ENCODE peak calls at places on chromosome 2, in five cellular contexts. T is colonic mucosa, G is coronary artery, U is tibial nerve, O is AG10803. P is an unnamed sample.

GRCh38 chr2:109497911-109498870 is 115.6 kb downstream of the SEPTIN10 start:
- DNase-seq in T (no peak), G (no peak), U (no peak), O (peak), P (no peak)

GRCh38 chr2:45612741-45613140 is 1.7 kb upstream of the SRBD1 start:
- DNase-seq in T (no peak), G (no peak), U (no peak), O (peak), P (no peak)

GRCh38 chr2:83055338-83056010 is 1403.6 kb downstream of the SUCLG1 start:
- DNase-seq in T (no peak), G (no peak), U (no peak), O (peak), P (no peak)

GRCh38 chr2:236179653-236180500 is 11.7 kb upstream of the GBX2 start:
- DNase-seq in T (no peak), G (peak), U (no peak), O (peak), P (no peak)

GRCh38 chr2:218395456-218395825 is 4.2 kb upstream of the CTDSP1 start:
- DNase-seq in T (peak), G (no peak), U (no peak), O (no peak), P (no peak)

GRCh38 chr2:75560768-75561565 is at the start of gene EVA1A:
- DNase-seq in T (no peak), G (no peak), U (no peak), O (peak), P (no peak)

GRCh38 chr2:5703166-5703565 is 11.0 kb downstream of the SOX11 start:
- DNase-seq in T (no peak), G (no peak), U (no peak), O (no peak), P (no peak)

GRCh38 chr2:143121079-143121478 is 8.1 kb upstream of the ARHGAP15 start:
- DNase-seq in T (no peak), G (no peak), U (no peak), O (no peak), P (no peak)

GRCh38 chr2:98914713-98915580 is 21.1 kb downstream of the CRACDL start:
- DNase-seq in T (no peak), G (no peak), U (no peak), O (no peak), P (no peak)

GRCh38 chr2:163210430-163210918 is 371.9 kb upstream of the KCNH7 start:
- DNase-seq in T (no peak), G (no peak), U (no peak), O (peak), P (no peak)

GRCh38 chr2:127226520-127227263 is 6.6 kb upstream of the CYP27C1 start:
- DNase-seq in T (peak), G (no peak), U (no peak), O (peak), P (no peak)

GRCh38 chr2:96156011-96156820 is 11.0 kb upstream of the DUSP2 start:
- DNase-seq in T (no peak), G (no peak), U (no peak), O (no peak), P (no peak)

GRCh38 chr2:648476-649424 is 28.5 kb downstream of the TMEM18 start:
- DNase-seq in T (no peak), G (peak), U (no peak), O (no peak), P (no peak)

GRCh38 chr2:650343-651310 is 26.6 kb downstream of the TMEM18 start:
- DNase-seq in T (no peak), G (peak), U (no peak), O (peak), P (no peak)

GRCh38 chr2:649461-650342 is 27.5 kb downstream of the TMEM18 start:
- DNase-seq in T (no peak), G (peak), U (no peak), O (no peak), P (no peak)

GRCh38 chr2:647003-647560 is 30.1 kb downstream of the TMEM18 start:
- DNase-seq in T (no peak), G (peak), U (no peak), O (no peak), P (no peak)

GRCh38 chr2:647691-648231 is 29.4 kb downstream of the TMEM18 start:
- DNase-seq in T (no peak), G (peak), U (no peak), O (no peak), P (no peak)
- TF ChIP-seq CTCF in T (no peak), G (no peak), U (no peak), O (no peak), P (no peak)

GRCh38 chr2:171999604-172000469 is at the start of gene METAP1D:
- DNase-seq in T (peak), G (peak), U (peak), O (peak), P (peak)
- TF ChIP-seq CTCF in T (no peak), G (no peak), U (no peak), O (no peak), P (no peak)

GRCh38 chr2:7363906-7364305 is 446.7 kb downstream of the RNF144A start:
- DNase-seq in T (no peak), G (no peak), U (no peak), O (no peak), P (no peak)

GRCh38 chr2:7357993-7358392 is 440.8 kb downstream of the RNF144A start:
- DNase-seq in T (no peak), G (no peak), U (no peak), O (no peak), P (no peak)

GRCh38 chr2:7355781-7356180 is 438.6 kb downstream of the RNF144A start:
- DNase-seq in T (no peak), G (no peak), U (no peak), O (no peak), P (no peak)

GRCh38 chr2:7356909-7357584 is 439.8 kb downstream of the RNF144A start:
- DNase-seq in T (no peak), G (no peak), U (no peak), O (no peak), P (no peak)

GRCh38 chr2:7358865-7359264 is 441.7 kb downstream of the RNF144A start:
- DNase-seq in T (no peak), G (no peak), U (no peak), O (no peak), P (no peak)
- TF ChIP-seq CTCF in T (no peak), G (no peak), U (no peak), O (no peak), P (no peak)

DNA sequence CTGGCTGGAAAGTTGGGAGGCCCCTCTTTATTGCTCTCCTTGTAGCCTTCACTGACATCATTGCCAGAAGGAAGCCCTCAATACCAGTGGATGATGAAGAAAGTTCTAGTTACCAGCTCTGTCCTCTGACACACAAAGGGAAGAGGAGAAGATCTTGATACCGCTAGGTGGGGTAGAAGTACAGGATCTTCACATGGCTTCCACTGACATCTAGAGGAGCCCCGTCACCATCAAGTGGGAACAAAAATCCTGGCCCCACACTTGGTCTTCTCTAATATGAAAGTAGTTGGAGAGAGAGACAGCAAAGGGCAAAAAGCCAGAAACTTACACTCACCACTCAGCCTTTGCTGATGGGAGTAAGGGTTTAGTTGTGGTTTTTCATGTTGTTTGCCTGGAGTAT is 12.4 kb downstream of the XIRP2 start:
- DNase-seq in T (no peak), G (no peak), U (no peak), O (no peak), P (no peak)
- TF ChIP-seq CTCF in T (no peak), G (no peak), U (no peak), O (no peak), P (no peak)

DNA sequence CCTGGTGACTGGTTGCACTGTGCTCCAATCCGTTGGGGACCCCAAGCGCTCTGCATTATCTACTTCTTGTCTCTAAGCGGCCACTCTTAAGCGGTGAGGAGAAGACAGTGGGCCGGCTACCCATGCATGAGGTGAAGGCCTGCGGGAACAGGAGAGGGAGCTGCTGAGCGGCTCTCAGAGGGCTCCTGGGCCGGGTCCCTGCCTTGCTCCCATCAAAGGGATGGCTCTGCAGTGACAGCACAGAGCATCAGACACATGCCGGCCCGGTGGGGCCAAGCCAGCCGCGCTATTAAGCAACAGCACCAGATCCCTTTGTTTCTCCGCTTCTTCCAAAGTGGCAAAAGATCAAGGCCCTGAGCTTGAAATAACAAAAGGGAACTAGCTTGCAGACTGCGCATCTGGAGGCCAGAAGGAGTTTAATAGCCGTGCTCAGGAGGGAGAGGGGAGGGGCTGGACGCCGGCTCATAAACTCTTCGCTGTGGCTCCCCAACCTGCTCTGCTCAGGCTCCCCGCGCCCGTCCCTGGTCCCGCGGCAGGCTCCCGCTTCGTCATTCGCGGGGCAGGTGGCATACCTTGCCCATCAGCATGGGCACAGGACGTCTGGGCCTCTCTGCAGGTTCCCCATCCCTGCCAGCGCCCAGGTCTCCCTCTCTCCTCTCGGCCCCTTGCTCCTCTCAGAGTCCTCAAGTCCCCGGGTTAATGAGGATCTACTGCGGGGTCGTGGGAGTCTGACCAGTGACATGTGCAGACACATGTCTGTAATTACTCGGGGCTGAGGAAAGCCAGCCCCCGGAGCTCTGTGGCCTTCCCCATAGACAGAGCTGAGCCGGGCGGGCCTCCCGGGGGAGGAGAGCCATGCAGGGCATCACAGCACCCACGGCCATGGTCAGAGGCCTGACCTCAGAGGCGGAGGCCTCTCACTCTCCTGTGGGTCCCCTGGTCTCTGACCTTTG is 96.7 kb downstream of the ASB1 start:
- DNase-seq in T (peak), G (no peak), U (peak), O (peak), P (no peak)
- TF ChIP-seq CTCF in T (no peak), G (no peak), U (peak), O (peak), P (no peak)